ENCODE peak calls at places on chromosomes 13 and 19, in nine cellular contexts. One of them, this sample, is unnamed.

GRCh38 chr19:33603377-33603776 is 18.4 kb upstream of the CHST8 start:
- DNase-seq in AG04449: no peak
- DNase-seq in choroid plexus epithelial cell: no peak
- DNase-seq in cardiac muscle cell: no peak
- DNase-seq in cardiac fibroblast: no peak
- DNase-seq in stomach: no peak
- DNase-seq in upper lobe of left lung: no peak
- DNase-seq in tibial nerve: no peak
- DNase-seq in gastrocnemius medialis: no peak
- DNase-seq in this sample: no peak

GRCh38 chr13:27353166-27353583 is 71.2 kb upstream of the GTF3A start:
- DNase-seq in AG04449: no peak
- DNase-seq in choroid plexus epithelial cell: peak
- DNase-seq in cardiac muscle cell: peak
- DNase-seq in cardiac fibroblast: peak
- DNase-seq in stomach: no peak
- DNase-seq in upper lobe of left lung: no peak
- DNase-seq in tibial nerve: no peak
- DNase-seq in gastrocnemius medialis: no peak
- DNase-seq in this sample: no peak

GRCh38 chr19:13574933-13575332 is 68.7 kb upstream of the CACNA1A start:
- DNase-seq in AG04449: no peak
- DNase-seq in choroid plexus epithelial cell: no peak
- DNase-seq in cardiac muscle cell: peak
- DNase-seq in cardiac fibroblast: peak
- DNase-seq in stomach: no peak
- DNase-seq in upper lobe of left lung: peak
- DNase-seq in tibial nerve: no peak
- DNase-seq in gastrocnemius medialis: no peak
- DNase-seq in this sample: no peak

GRCh38 chr13:109500146-109500773 is 286.1 kb downstream of the IRS2 start:
- DNase-seq in AG04449: no peak
- DNase-seq in choroid plexus epithelial cell: peak
- DNase-seq in cardiac muscle cell: peak
- DNase-seq in cardiac fibroblast: peak
- DNase-seq in stomach: no peak
- DNase-seq in upper lobe of left lung: no peak
- DNase-seq in tibial nerve: no peak
- DNase-seq in gastrocnemius medialis: no peak
- DNase-seq in this sample: no peak

GRCh38 chr13:108963846-108964600 is 334.6 kb downstream of the MYO16 start:
- DNase-seq in AG04449: peak
- DNase-seq in choroid plexus epithelial cell: peak
- DNase-seq in cardiac muscle cell: peak
- DNase-seq in cardiac fibroblast: peak
- DNase-seq in stomach: no peak
- DNase-seq in upper lobe of left lung: no peak
- DNase-seq in tibial nerve: no peak
- DNase-seq in gastrocnemius medialis: no peak
- DNase-seq in this sample: no peak

GRCh38 chr19:5691930-5692784 is 2.1 kb downstream of the RPL36 start:
- DNase-seq in AG04449: no peak
- DNase-seq in choroid plexus epithelial cell: no peak
- DNase-seq in cardiac muscle cell: no peak
- DNase-seq in cardiac fibroblast: no peak
- DNase-seq in stomach: no peak
- DNase-seq in upper lobe of left lung: peak
- DNase-seq in tibial nerve: no peak
- DNase-seq in gastrocnemius medialis: no peak
- DNase-seq in this sample: no peak

GRCh38 chr13:107901996-107902562 is 313.3 kb downstream of the LIG4 start:
- DNase-seq in AG04449: no peak
- DNase-seq in choroid plexus epithelial cell: no peak
- DNase-seq in cardiac muscle cell: no peak
- DNase-seq in cardiac fibroblast: no peak
- DNase-seq in stomach: no peak
- DNase-seq in upper lobe of left lung: no peak
- DNase-seq in tibial nerve: no peak
- DNase-seq in gastrocnemius medialis: no peak
- DNase-seq in this sample: no peak

GRCh38 chr19:30222428-30222873 is 149.7 kb upstream of the ZNF536 start:
- DNase-seq in AG04449: no peak
- DNase-seq in choroid plexus epithelial cell: no peak
- DNase-seq in cardiac muscle cell: no peak
- DNase-seq in cardiac fibroblast: no peak
- DNase-seq in stomach: no peak
- DNase-seq in upper lobe of left lung: peak
- DNase-seq in tibial nerve: no peak
- DNase-seq in gastrocnemius medialis: no peak
- DNase-seq in this sample: no peak

GRCh38 chr19:17249887-17250548 is 4.3 kb upstream of the NR2F6 start:
- DNase-seq in AG04449: no peak
- DNase-seq in choroid plexus epithelial cell: no peak
- DNase-seq in cardiac muscle cell: no peak
- DNase-seq in cardiac fibroblast: no peak
- DNase-seq in stomach: no peak
- DNase-seq in upper lobe of left lung: no peak
- DNase-seq in tibial nerve: no peak
- DNase-seq in gastrocnemius medialis: no peak
- DNase-seq in this sample: no peak

GRCh38 chr19:1756264-1756663 is 3.0 kb downstream of the ONECUT3 start:
- DNase-seq in AG04449: no peak
- DNase-seq in choroid plexus epithelial cell: no peak
- DNase-seq in cardiac muscle cell: no peak
- DNase-seq in cardiac fibroblast: no peak
- DNase-seq in stomach: no peak
- DNase-seq in upper lobe of left lung: no peak
- DNase-seq in tibial nerve: no peak
- DNase-seq in gastrocnemius medialis: no peak
- DNase-seq in this sample: no peak

GRCh38 chr19:1453525-1454371 is 3.8 kb downstream of the APC2 start:
- DNase-seq in AG04449: no peak
- DNase-seq in choroid plexus epithelial cell: no peak
- DNase-seq in cardiac muscle cell: no peak
- DNase-seq in cardiac fibroblast: peak
- DNase-seq in stomach: no peak
- DNase-seq in upper lobe of left lung: peak
- DNase-seq in tibial nerve: peak
- DNase-seq in gastrocnemius medialis: no peak
- DNase-seq in this sample: peak

GRCh38 chr19:31315621-31316011 is 33.6 kb downstream of the TSHZ3 start:
- DNase-seq in AG04449: no peak
- DNase-seq in choroid plexus epithelial cell: no peak
- DNase-seq in cardiac muscle cell: no peak
- DNase-seq in cardiac fibroblast: no peak
- DNase-seq in stomach: no peak
- DNase-seq in upper lobe of left lung: no peak
- DNase-seq in tibial nerve: no peak
- DNase-seq in gastrocnemius medialis: no peak
- DNase-seq in this sample: no peak

GRCh38 chr19:31316201-31316951 is 32.9 kb downstream of the TSHZ3 start:
- DNase-seq in AG04449: no peak
- DNase-seq in choroid plexus epithelial cell: peak
- DNase-seq in cardiac muscle cell: peak
- DNase-seq in cardiac fibroblast: peak
- DNase-seq in stomach: no peak
- DNase-seq in upper lobe of left lung: no peak
- DNase-seq in tibial nerve: peak
- DNase-seq in gastrocnemius medialis: peak
- DNase-seq in this sample: no peak

GRCh38 chr19:31318790-31319189 is 30.4 kb downstream of the TSHZ3 start:
- DNase-seq in AG04449: no peak
- DNase-seq in choroid plexus epithelial cell: no peak
- DNase-seq in cardiac muscle cell: no peak
- DNase-seq in cardiac fibroblast: no peak
- DNase-seq in stomach: no peak
- DNase-seq in upper lobe of left lung: no peak
- DNase-seq in tibial nerve: no peak
- DNase-seq in gastrocnemius medialis: no peak
- DNase-seq in this sample: no peak

GRCh38 chr19:31317542-31317941 is 31.7 kb downstream of the TSHZ3 start:
- DNase-seq in AG04449: no peak
- DNase-seq in choroid plexus epithelial cell: no peak
- DNase-seq in cardiac muscle cell: no peak
- DNase-seq in cardiac fibroblast: peak
- DNase-seq in stomach: no peak
- DNase-seq in upper lobe of left lung: peak
- DNase-seq in tibial nerve: no peak
- DNase-seq in gastrocnemius medialis: no peak
- DNase-seq in this sample: no peak

DNA sequence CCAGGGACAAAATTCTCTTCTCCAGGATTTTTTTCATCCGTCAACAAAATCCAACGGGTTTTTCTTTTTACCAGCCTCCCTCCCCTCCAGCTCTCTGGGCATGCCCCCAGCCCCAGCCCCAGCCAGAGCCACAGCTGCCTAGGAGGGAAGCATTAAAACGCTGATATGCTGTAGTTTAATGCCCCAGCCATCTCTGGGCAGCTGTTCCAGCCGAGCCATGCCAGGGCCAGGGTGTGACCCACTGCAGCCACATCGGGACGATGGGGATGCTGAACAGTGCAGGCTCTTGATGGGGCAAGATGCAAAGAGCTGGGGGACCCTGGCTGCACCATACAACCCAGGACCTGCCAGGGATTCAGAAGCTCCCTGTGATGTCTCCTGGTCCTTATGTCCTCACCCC is 32.1 kb downstream of the TSHZ3 start:
- DNase-seq in AG04449: no peak
- DNase-seq in choroid plexus epithelial cell: no peak
- DNase-seq in cardiac muscle cell: no peak
- DNase-seq in cardiac fibroblast: no peak
- DNase-seq in stomach: no peak
- DNase-seq in upper lobe of left lung: peak
- DNase-seq in tibial nerve: no peak
- DNase-seq in gastrocnemius medialis: no peak
- DNase-seq in this sample: no peak
- H3K4me3 ChIP-seq in AG04449: no peak
- H3K4me3 ChIP-seq in choroid plexus epithelial cell: no peak
- H3K4me3 ChIP-seq in cardiac muscle cell: no peak
- H3K4me3 ChIP-seq in cardiac fibroblast: peak
- H3K4me3 ChIP-seq in stomach: no peak
- H3K4me3 ChIP-seq in upper lobe of left lung: no peak
- H3K4me3 ChIP-seq in tibial nerve: no peak
- H3K4me3 ChIP-seq in gastrocnemius medialis: no peak
- H3K4me3 ChIP-seq in this sample: no peak

DNA sequence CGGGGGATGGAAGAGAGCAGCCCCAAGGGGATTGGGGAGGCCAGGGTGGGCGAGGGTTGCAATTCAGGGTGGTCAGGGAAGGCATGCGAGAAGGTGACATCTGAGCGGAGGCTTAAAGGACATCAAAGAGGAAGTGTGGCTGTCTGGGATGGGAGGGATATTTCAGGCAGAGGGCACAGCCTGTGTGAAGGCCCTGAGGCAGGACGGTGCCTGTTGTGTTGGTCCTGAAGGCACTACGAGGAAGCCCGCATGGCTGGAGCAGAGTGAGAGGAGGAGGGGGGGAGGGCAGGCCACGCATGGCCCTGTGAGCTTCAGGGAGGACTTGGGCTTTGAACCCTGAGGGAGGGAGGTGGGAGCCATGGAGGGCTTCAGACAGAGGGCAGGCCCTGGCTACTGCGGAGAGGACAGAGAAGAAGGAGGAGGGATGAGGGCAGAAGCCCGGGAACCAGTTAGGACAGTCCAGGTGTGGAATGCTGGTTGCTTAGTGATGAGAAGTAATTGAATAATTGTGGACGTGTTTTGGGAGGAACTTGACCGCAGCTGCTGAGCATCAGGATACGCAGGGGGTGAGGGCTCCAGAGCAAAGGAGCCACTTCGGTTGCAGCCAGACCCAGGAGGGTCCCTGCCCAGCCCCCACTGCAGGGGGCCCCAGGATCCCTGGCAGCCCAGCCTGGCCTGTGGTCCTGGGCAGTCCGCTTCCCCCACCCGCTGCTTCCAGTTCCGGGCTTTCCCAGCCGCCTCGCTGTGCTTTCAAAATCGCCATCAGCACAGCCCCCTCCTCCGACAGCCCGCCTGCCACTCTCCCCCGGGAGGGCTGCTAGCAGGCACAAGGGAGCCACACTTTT is 6.2 kb downstream of the TLE6 start:
- DNase-seq in AG04449: no peak
- DNase-seq in choroid plexus epithelial cell: peak
- DNase-seq in cardiac muscle cell: peak
- DNase-seq in cardiac fibroblast: peak
- DNase-seq in stomach: no peak
- DNase-seq in upper lobe of left lung: no peak
- DNase-seq in tibial nerve: peak
- DNase-seq in gastrocnemius medialis: peak
- DNase-seq in this sample: peak
- H3K4me3 ChIP-seq in AG04449: peak
- H3K4me3 ChIP-seq in choroid plexus epithelial cell: peak
- H3K4me3 ChIP-seq in cardiac muscle cell: peak
- H3K4me3 ChIP-seq in cardiac fibroblast: peak
- H3K4me3 ChIP-seq in stomach: peak
- H3K4me3 ChIP-seq in upper lobe of left lung: no peak
- H3K4me3 ChIP-seq in tibial nerve: peak
- H3K4me3 ChIP-seq in gastrocnemius medialis: peak
- H3K4me3 ChIP-seq in this sample: peak

GRCh38 chr19:53545271-53546065 is 7.5 kb downstream of the ZNF331 start:
- DNase-seq in AG04449: peak
- DNase-seq in choroid plexus epithelial cell: no peak
- DNase-seq in cardiac muscle cell: no peak
- DNase-seq in cardiac fibroblast: peak
- DNase-seq in stomach: no peak
- DNase-seq in upper lobe of left lung: no peak
- DNase-seq in tibial nerve: no peak
- DNase-seq in gastrocnemius medialis: no peak
- DNase-seq in this sample: no peak
- H3K4me3 ChIP-seq in AG04449: no peak
- H3K4me3 ChIP-seq in choroid plexus epithelial cell: no peak
- H3K4me3 ChIP-seq in cardiac muscle cell: no peak
- H3K4me3 ChIP-seq in cardiac fibroblast: no peak
- H3K4me3 ChIP-seq in stomach: no peak
- H3K4me3 ChIP-seq in upper lobe of left lung: no peak
- H3K4me3 ChIP-seq in tibial nerve: no peak
- H3K4me3 ChIP-seq in gastrocnemius medialis: no peak
- H3K4me3 ChIP-seq in this sample: no peak

DNA sequence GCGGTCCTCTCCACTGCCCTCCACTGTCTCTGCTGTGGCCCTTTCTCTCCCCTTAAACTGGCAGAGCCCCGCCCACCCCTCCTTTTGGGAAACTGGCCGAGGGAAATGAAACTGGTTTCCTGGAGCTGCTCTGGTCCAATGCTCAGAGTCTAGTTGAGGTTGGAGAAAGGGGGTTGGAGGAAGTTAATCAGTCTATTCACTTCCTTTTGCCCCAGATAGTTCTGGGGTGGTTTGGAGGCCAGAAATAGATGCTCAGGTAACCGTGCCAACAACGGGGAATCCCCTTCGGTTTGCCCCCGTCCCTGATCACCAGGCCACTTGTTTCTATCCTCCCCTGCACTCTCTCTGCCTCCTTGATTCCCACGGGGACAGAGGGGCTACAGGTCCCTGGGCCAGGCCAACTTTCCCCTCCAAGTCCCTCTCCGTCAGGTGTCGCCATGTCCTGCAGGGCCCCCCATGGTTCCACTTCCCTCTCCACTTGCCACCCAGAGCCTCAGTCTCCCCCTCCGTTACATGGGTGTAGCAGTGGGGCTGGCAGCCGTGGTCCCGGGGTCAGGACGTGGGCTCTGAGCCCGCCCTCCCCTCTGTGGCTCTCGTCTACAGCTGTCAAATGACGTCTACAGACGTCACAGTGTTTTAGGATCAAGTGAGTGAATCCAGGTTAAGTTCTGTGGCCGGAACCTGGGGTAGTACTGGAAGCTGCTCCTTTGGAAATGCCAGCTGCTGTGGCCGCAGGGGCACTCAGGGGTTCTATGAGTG is at the start of gene IL4I1:
- DNase-seq in AG04449: no peak
- DNase-seq in choroid plexus epithelial cell: no peak
- DNase-seq in cardiac muscle cell: peak
- DNase-seq in cardiac fibroblast: peak
- DNase-seq in stomach: no peak
- DNase-seq in upper lobe of left lung: no peak
- DNase-seq in tibial nerve: peak
- DNase-seq in gastrocnemius medialis: no peak
- DNase-seq in this sample: no peak
- H3K4me3 ChIP-seq in AG04449: no peak
- H3K4me3 ChIP-seq in choroid plexus epithelial cell: no peak
- H3K4me3 ChIP-seq in cardiac muscle cell: no peak
- H3K4me3 ChIP-seq in cardiac fibroblast: no peak
- H3K4me3 ChIP-seq in stomach: peak
- H3K4me3 ChIP-seq in upper lobe of left lung: no peak
- H3K4me3 ChIP-seq in tibial nerve: no peak
- H3K4me3 ChIP-seq in gastrocnemius medialis: no peak
- H3K4me3 ChIP-seq in this sample: no peak